ENCODE peak calls at places on chromosomes 12 and 14, in eight cellular contexts. U is uterus, S is spleen, A is gastrocnemius medialis, Q is HCT116, C is IMR-90, R is Peyer's patch, H is sigmoid colon. K is an unnamed sample.

GRCh38 chr12:121050725-121051124 is 11.7 kb upstream of the OASL start:
- DNase-seq in U (no peak), S (no peak), A (no peak), Q (no peak), C (peak; percentile 6), R (no peak), H (no peak), K (no peak)

GRCh38 chr12:108214486-108214885 is 85.4 kb downstream of the WSCD2 start:
- DNase-seq in U (no peak), S (no peak), A (no peak), Q (no peak), C (peak; percentile 7), R (no peak), H (no peak), K (no peak)

GRCh38 chr12:93913845-93914244 is 234.5 kb upstream of the PLXNC1 start:
- DNase-seq in U (no peak), S (no peak), A (no peak), Q (no peak), C (peak; percentile 79), R (no peak), H (no peak), K (no peak)

GRCh38 chr12:60308366-60309000 is 712.7 kb downstream of the SLC16A7 start:
- DNase-seq in U (no peak), S (no peak), A (no peak), Q (no peak), C (peak; percentile 30), R (no peak), H (no peak), K (no peak)

GRCh38 chr12:69886101-69886500 is 61.1 kb downstream of the MYRFL start:
- DNase-seq in U (no peak), S (no peak), A (no peak), Q (no peak), C (no peak), R (no peak), H (no peak), K (no peak)

GRCh38 chr14:77105118-77105517 is 7.1 kb downstream of the CIPC start:
- DNase-seq in U (no peak), S (no peak), A (no peak), Q (no peak), C (no peak), R (no peak), H (no peak), K (no peak)

GRCh38 chr14:106308839-106309389 is 782.5 kb downstream of the TMEM121 start:
- DNase-seq in U (no peak), S (peak; percentile 85), A (no peak), Q (no peak), C (no peak), R (no peak), H (no peak), K (no peak)

GRCh38 chr12:116735951-116736599 is 1.8 kb downstream of the SPRING1 start:
- DNase-seq in U (no peak), S (no peak), A (no peak), Q (no peak), C (no peak), R (no peak), H (no peak), K (no peak)

GRCh38 chr14:68886109-68886434 is 93.0 kb downstream of the ACTN1 start:
- DNase-seq in U (no peak), S (no peak), A (no peak), Q (no peak), C (no peak), R (no peak), H (peak; percentile 81), K (no peak)

GRCh38 chr12:77686760-77687159 is 143.9 kb upstream of the NAV3 start:
- DNase-seq in U (no peak), S (no peak), A (no peak), Q (no peak), C (peak; percentile 34), R (no peak), H (no peak), K (no peak)

GRCh38 chr12:19771858-19772257 is 332.6 kb downstream of the AEBP2 start:
- DNase-seq in U (no peak), S (no peak), A (no peak), Q (no peak), C (peak; percentile 82), R (no peak), H (no peak), K (no peak)

GRCh38 chr12:24197517-24197916 is 248.0 kb upstream of the SOX5 start:
- DNase-seq in U (no peak), S (no peak), A (no peak), Q (no peak), C (no peak), R (no peak), H (no peak), K (no peak)

GRCh38 chr14:54252072-54252730 is 144.6 kb upstream of the CDKN3 start:
- DNase-seq in U (no peak), S (no peak), A (no peak), Q (peak; percentile 95), C (peak; percentile 58), R (no peak), H (no peak), K (no peak)

GRCh38 chr12:50257226-50258166 is 25.8 kb downstream of the LIMA1 start:
- DNase-seq in U (peak; percentile 53), S (no peak), A (peak; percentile 24), Q (no peak), C (peak; percentile 64), R (no peak), H (no peak), K (no peak)

DNA sequence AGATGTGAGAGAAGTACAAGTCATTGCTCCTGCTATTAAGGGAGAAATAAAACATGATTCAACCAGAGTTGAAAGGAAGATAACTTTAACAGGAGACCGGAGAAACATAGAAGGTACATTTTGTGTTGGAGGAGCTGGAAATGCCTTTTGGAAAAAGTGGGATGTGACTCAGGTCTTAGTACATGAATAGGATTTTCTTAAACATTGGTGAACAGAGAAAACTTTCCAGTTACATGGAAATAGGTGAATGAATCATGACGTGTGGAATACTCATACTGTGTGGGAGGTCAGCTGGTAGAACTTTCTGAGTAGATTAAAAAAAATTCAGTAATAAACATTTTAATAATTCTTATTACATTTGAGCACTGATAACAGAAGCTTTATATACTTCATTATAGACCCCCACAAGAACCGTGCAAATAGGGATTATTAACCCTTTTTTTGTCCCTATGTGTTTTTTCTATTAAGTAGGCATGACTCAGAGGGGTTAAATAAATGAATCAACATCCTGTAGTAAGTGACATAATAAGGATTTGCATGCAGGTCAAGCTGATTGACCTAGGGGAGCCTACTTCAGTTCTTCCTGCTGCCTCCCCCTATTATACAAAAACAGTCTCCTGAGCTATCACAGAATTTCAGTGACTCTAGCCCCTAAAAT is 710.5 kb downstream of the NOVA1 start:
- DNase-seq in U (no peak), S (no peak), A (no peak), Q (no peak), C (no peak), R (no peak), H (no peak), K (no peak)
- H3K4me1 ChIP-seq in U (no peaks in the 10 kb centered on the region), S (no peaks in the 10 kb centered on the region), A (no peaks in the 10 kb centered on the region), Q (no peaks in the 10 kb centered on the region), C (no peaks in the 10 kb centered on the region), R (no peaks in the 10 kb centered on the region), H (peaks cover 6% of the 10 kb centered on the region), K (no peaks in the 10 kb centered on the region)

GRCh38 chr12:6534914-6535696 is 788 bp downstream of the GAPDH start:
- DNase-seq in U (peak; percentile 81), S (peak; percentile 95), A (peak; percentile 80), Q (no peak), C (peak; percentile 69), R (peak; percentile 84), H (peak; percentile 92), K (peak; percentile 63)

GRCh38 chr12:6533653-6534157 is 612 bp upstream of the GAPDH start:
- DNase-seq in U (peak; percentile 73), S (peak; percentile 90), A (peak; percentile 72), Q (peak; percentile 76), C (peak; percentile 84), R (no peak), H (peak; percentile 90), K (no peak)

GRCh38 chr12:6534158-6534913 is at the start of gene GAPDH:
- DNase-seq in U (peak; percentile 91), S (peak; percentile 97), A (peak; percentile 93), Q (peak; percentile 96), C (peak; percentile 97), R (peak; percentile 95), H (peak; percentile 97), K (peak; percentile 91)

GRCh38 chr12:6532051-6532926 is 2.0 kb upstream of the GAPDH start:
- DNase-seq in U (peak; percentile 65), S (peak; percentile 87), A (peak; percentile 62), Q (peak; percentile 85), C (peak; percentile 99), R (peak; percentile 63), H (peak; percentile 90), K (no peak)

GRCh38 chr12:6532927-6533652 is 1.2 kb upstream of the GAPDH start:
- DNase-seq in U (peak; percentile 53), S (peak; percentile 89), A (peak; percentile 61), Q (no peak), C (peak; percentile 76), R (peak; percentile 84), H (peak; percentile 86), K (peak; percentile 75)
- TF ChIP-seq POLR2A in U (no peak), S (no peak), A (no peak), Q (peak; percentile 31), C (no peak), R (peak; percentile 31), H (no peak), K (no peak)

GRCh38 chr14:37598085-37598972 is 2.9 kb downstream of the TTC6 start:
- DNase-seq in U (no peak), S (no peak), A (no peak), Q (no peak), C (no peak), R (peak; percentile 66), H (no peak), K (peak; percentile 60)

GRCh38 chr14:37594916-37595808 is at the start of the genes FOXA1 and TTC6:
- DNase-seq in U (no peak), S (no peak), A (no peak), Q (peak; percentile 31), C (peak; percentile 24), R (peak; percentile 84), H (no peak), K (peak; percentile 88)

GRCh38 chr14:37597538-37598084 is 2.2 kb downstream of the TTC6 start:
- DNase-seq in U (no peak), S (no peak), A (no peak), Q (no peak), C (no peak), R (no peak), H (peak; percentile 57), K (no peak)

GRCh38 chr14:37595809-37596595 is 573 bp downstream of the TTC6 start:
- DNase-seq in U (no peak), S (no peak), A (no peak), Q (peak; percentile 28), C (peak; percentile 34), R (peak; percentile 89), H (no peak), K (peak; percentile 62)

DNA sequence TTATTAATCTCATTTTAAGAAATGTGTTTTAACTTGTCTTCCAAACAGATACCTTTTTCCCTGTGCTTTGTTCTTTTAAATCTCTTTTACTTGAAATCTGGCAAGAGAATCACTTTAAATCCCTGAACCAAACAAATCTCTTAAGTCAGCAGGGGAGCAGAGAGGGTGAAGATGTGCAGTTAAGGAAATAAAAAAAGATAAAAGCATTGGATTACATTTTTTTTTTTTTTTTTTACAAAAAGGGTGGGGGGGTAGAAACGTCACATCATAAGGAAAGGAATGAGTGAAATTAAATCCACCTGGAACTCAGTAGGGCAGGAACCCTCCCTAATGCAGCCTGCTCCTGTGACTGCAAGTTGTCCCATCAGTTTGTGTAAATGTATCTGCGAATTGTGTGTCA is 1.4 kb downstream of the TTC6 start:
- DNase-seq in U (no peak), S (no peak), A (no peak), Q (no peak), C (no peak), R (no peak), H (no peak), K (no peak)
- H3K4me1 ChIP-seq in U (no peaks in the 10 kb centered on the region), S (peaks cover 16% of the 10 kb centered on the region), A (peaks cover 15% of the 10 kb centered on the region), Q (peaks cover 14% of the 10 kb centered on the region), C (peaks cover 5% of the 10 kb centered on the region), R (no peaks in the 10 kb centered on the region), H (peaks cover 46% of the 10 kb centered on the region), K (peaks cover 5% of the 10 kb centered on the region)

GRCh38 chr14:23563473-23564180 is 4.0 kb downstream of the AP1G2 start:
- DNase-seq in U (no peak), S (no peak), A (no peak), Q (no peak), C (no peak), R (no peak), H (peak; percentile 62), K (no peak)
- TF ChIP-seq POLR2A in U (no peak), S (no peak), A (no peak), Q (peak; percentile 29), C (no peak), R (no peak), H (no peak), K (no peak)